ENCODE peak calls at places on chromosomes 13 and 19, in ten cellular contexts. One of them, this sample, is unnamed.

GRCh38 chr13:24692541-24692940 is 12.3 kb downstream of the ATP12A start:
- DNase-seq in pancreas: no peak
- DNase-seq in nephron progenitor cell: no peak
- DNase-seq in CD4-positive, alpha-beta T cell: no peak
- DNase-seq in osteoblast: peak
- DNase-seq in HFFc6: no peak
- DNase-seq in hepatocyte: peak
- DNase-seq in fibroblast of mammary gland: peak
- DNase-seq in HL-60: no peak
- DNase-seq in uterus: no peak
- DNase-seq in this sample: no peak

GRCh38 chr13:23020246-23020843 is 160.4 kb upstream of the SGCG start:
- DNase-seq in nephron progenitor cell: peak
- DNase-seq in hepatocyte: peak
- DNase-seq in CD4-positive, alpha-beta T cell: no peak
- DNase-seq in pancreas: peak
- DNase-seq in fibroblast of mammary gland: peak
- DNase-seq in uterus: peak
- DNase-seq in HFFc6: peak
- DNase-seq in osteoblast: no peak
- DNase-seq in HL-60: peak
- DNase-seq in this sample: peak

GRCh38 chr19:18460900-18461299 is 23.0 kb upstream of the ISYNA1 start:
- DNase-seq in pancreas: no peak
- DNase-seq in HFFc6: no peak
- DNase-seq in uterus: no peak
- DNase-seq in hepatocyte: no peak
- DNase-seq in CD4-positive, alpha-beta T cell: no peak
- DNase-seq in nephron progenitor cell: no peak
- DNase-seq in osteoblast: peak
- DNase-seq in fibroblast of mammary gland: no peak
- DNase-seq in HL-60: no peak
- DNase-seq in this sample: no peak

GRCh38 chr19:4575978-4576933 is 16.8 kb upstream of the SEMA6B start:
- DNase-seq in CD4-positive, alpha-beta T cell: peak
- DNase-seq in fibroblast of mammary gland: peak
- DNase-seq in pancreas: peak
- DNase-seq in HFFc6: peak
- DNase-seq in uterus: peak
- DNase-seq in HL-60: peak
- DNase-seq in osteoblast: peak
- DNase-seq in hepatocyte: peak
- DNase-seq in nephron progenitor cell: peak
- DNase-seq in this sample: no peak

GRCh38 chr13:49499889-49500660 is 4.3 kb downstream of the PHF11 start:
- DNase-seq in HFFc6: peak
- DNase-seq in uterus: no peak
- DNase-seq in hepatocyte: no peak
- DNase-seq in nephron progenitor cell: no peak
- DNase-seq in fibroblast of mammary gland: peak
- DNase-seq in pancreas: no peak
- DNase-seq in HL-60: no peak
- DNase-seq in CD4-positive, alpha-beta T cell: no peak
- DNase-seq in osteoblast: peak
- DNase-seq in this sample: no peak

GRCh38 chr13:52665325-52665724 is 12.7 kb downstream of the SUGT1 start:
- DNase-seq in HFFc6: peak
- DNase-seq in hepatocyte: peak
- DNase-seq in CD4-positive, alpha-beta T cell: no peak
- DNase-seq in osteoblast: peak
- DNase-seq in fibroblast of mammary gland: peak
- DNase-seq in pancreas: no peak
- DNase-seq in HL-60: no peak
- DNase-seq in uterus: no peak
- DNase-seq in nephron progenitor cell: no peak
- DNase-seq in this sample: peak

GRCh38 chr13:25816239-25816638 is 235.6 kb downstream of the SHISA2 start:
- DNase-seq in nephron progenitor cell: no peak
- DNase-seq in uterus: no peak
- DNase-seq in hepatocyte: no peak
- DNase-seq in HL-60: no peak
- DNase-seq in osteoblast: no peak
- DNase-seq in CD4-positive, alpha-beta T cell: no peak
- DNase-seq in fibroblast of mammary gland: no peak
- DNase-seq in pancreas: no peak
- DNase-seq in HFFc6: no peak
- DNase-seq in this sample: no peak

GRCh38 chr13:96091164-96091931 is 1.4 kb downstream of the HS6ST3 start:
- DNase-seq in fibroblast of mammary gland: no peak
- DNase-seq in HFFc6: no peak
- DNase-seq in uterus: peak
- DNase-seq in CD4-positive, alpha-beta T cell: no peak
- DNase-seq in HL-60: no peak
- DNase-seq in nephron progenitor cell: peak
- DNase-seq in pancreas: peak
- DNase-seq in osteoblast: peak
- DNase-seq in hepatocyte: peak
- DNase-seq in this sample: no peak

GRCh38 chr19:8050274-8051096 is 2.1 kb upstream of the CCL25 start:
- DNase-seq in HFFc6: no peak
- DNase-seq in HL-60: peak
- DNase-seq in fibroblast of mammary gland: peak
- DNase-seq in nephron progenitor cell: peak
- DNase-seq in osteoblast: peak
- DNase-seq in CD4-positive, alpha-beta T cell: peak
- DNase-seq in pancreas: peak
- DNase-seq in uterus: peak
- DNase-seq in hepatocyte: peak
- DNase-seq in this sample: peak

GRCh38 chr13:22926176-22927007 is 254.4 kb upstream of the SGCG start:
- DNase-seq in HFFc6: no peak
- DNase-seq in nephron progenitor cell: peak
- DNase-seq in pancreas: no peak
- DNase-seq in HL-60: no peak
- DNase-seq in CD4-positive, alpha-beta T cell: no peak
- DNase-seq in hepatocyte: peak
- DNase-seq in uterus: peak
- DNase-seq in fibroblast of mammary gland: peak
- DNase-seq in osteoblast: peak
- DNase-seq in this sample: no peak

GRCh38 chr13:94858856-94859811 is 146.8 kb upstream of the SOX21 start:
- DNase-seq in fibroblast of mammary gland: peak
- DNase-seq in HFFc6: no peak
- DNase-seq in uterus: peak
- DNase-seq in nephron progenitor cell: peak
- DNase-seq in osteoblast: peak
- DNase-seq in HL-60: peak
- DNase-seq in hepatocyte: peak
- DNase-seq in pancreas: peak
- DNase-seq in CD4-positive, alpha-beta T cell: no peak
- DNase-seq in this sample: peak

GRCh38 chr13:34412817-34413365 is 529.2 kb upstream of the NBEA start:
- DNase-seq in uterus: no peak
- DNase-seq in CD4-positive, alpha-beta T cell: no peak
- DNase-seq in nephron progenitor cell: no peak
- DNase-seq in osteoblast: no peak
- DNase-seq in HFFc6: peak
- DNase-seq in fibroblast of mammary gland: peak
- DNase-seq in hepatocyte: no peak
- DNase-seq in pancreas: no peak
- DNase-seq in HL-60: peak
- DNase-seq in this sample: no peak

GRCh38 chr13:21106089-21106488 is 44.7 kb upstream of the LATS2 start:
- DNase-seq in HL-60: no peak
- DNase-seq in osteoblast: peak
- DNase-seq in nephron progenitor cell: no peak
- DNase-seq in HFFc6: peak
- DNase-seq in CD4-positive, alpha-beta T cell: no peak
- DNase-seq in uterus: no peak
- DNase-seq in pancreas: no peak
- DNase-seq in hepatocyte: no peak
- DNase-seq in fibroblast of mammary gland: no peak
- DNase-seq in this sample: peak

GRCh38 chr13:104315606-104316005 is 1249.4 kb upstream of the SLC10A2 start:
- DNase-seq in CD4-positive, alpha-beta T cell: no peak
- DNase-seq in fibroblast of mammary gland: peak
- DNase-seq in nephron progenitor cell: no peak
- DNase-seq in hepatocyte: peak
- DNase-seq in HFFc6: peak
- DNase-seq in pancreas: no peak
- DNase-seq in HL-60: no peak
- DNase-seq in uterus: no peak
- DNase-seq in osteoblast: peak
- DNase-seq in this sample: no peak

GRCh38 chr19:54266133-54266532 is 9.1 kb upstream of the LILRB5 start:
- DNase-seq in uterus: peak
- DNase-seq in pancreas: peak
- DNase-seq in osteoblast: peak
- DNase-seq in fibroblast of mammary gland: peak
- DNase-seq in nephron progenitor cell: peak
- DNase-seq in HL-60: peak
- DNase-seq in hepatocyte: peak
- DNase-seq in CD4-positive, alpha-beta T cell: peak
- DNase-seq in HFFc6: peak
- DNase-seq in this sample: peak

DNA sequence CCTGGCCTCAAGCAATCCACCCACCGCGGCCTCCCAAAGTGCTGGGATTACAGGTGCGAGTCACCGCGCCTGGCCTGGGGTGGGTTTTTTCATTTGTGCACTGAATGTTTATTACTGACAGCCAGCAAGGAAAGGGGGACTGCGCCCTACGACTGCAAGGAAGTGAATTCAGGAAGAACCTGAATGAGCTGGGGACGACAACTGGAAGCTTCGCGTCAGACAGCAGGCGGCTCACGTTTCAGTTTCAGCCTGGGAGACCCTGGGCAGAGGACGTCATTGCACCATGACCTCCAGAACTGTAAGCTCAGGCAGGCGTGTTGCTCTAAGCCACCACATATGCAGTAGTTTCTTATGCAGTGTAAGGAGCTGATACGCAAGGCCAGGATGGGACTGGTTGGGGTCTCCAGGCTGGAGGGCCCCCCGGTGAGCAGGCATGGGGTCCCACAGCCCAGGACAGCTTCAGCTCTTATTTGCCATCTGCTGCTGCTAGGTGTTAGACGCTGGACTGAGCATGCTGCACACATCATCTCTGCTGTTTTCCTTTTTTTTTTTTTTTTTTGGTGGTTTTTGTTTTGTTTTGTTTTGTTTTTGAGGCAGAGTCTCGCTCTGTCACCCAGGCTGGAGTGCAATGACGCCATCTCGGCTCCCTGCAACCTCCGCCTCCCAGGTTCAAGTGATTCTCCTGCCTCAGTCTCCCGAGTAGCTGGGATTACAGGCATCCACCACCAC is 66.6 kb downstream of the GADD45B start:
- DNase-seq in uterus: no peak
- DNase-seq in nephron progenitor cell: peak
- DNase-seq in HL-60: peak
- DNase-seq in hepatocyte: no peak
- DNase-seq in osteoblast: peak
- DNase-seq in HFFc6: no peak
- DNase-seq in fibroblast of mammary gland: peak
- DNase-seq in pancreas: no peak
- DNase-seq in CD4-positive, alpha-beta T cell: no peak
- DNase-seq in this sample: no peak
- TF ChIP-seq CTCF in uterus: no peak
- TF ChIP-seq CTCF in nephron progenitor cell: no peak
- TF ChIP-seq CTCF in HL-60: no peak
- TF ChIP-seq CTCF in hepatocyte: no peak
- TF ChIP-seq CTCF in osteoblast: no peak
- TF ChIP-seq CTCF in HFFc6: no peak
- TF ChIP-seq CTCF in fibroblast of mammary gland: no peak
- TF ChIP-seq CTCF in pancreas: no peak
- TF ChIP-seq CTCF in CD4-positive, alpha-beta T cell: no peak
- TF ChIP-seq CTCF in this sample: no peak

GRCh38 chr19:32318884-32319520 is 26.4 kb upstream of the ZNF507 start:
- DNase-seq in HL-60: peak
- DNase-seq in CD4-positive, alpha-beta T cell: no peak
- DNase-seq in uterus: no peak
- DNase-seq in hepatocyte: peak
- DNase-seq in pancreas: peak
- DNase-seq in osteoblast: no peak
- DNase-seq in fibroblast of mammary gland: no peak
- DNase-seq in nephron progenitor cell: peak
- DNase-seq in HFFc6: no peak
- DNase-seq in this sample: no peak
- TF ChIP-seq CTCF in HL-60: peak
- TF ChIP-seq CTCF in CD4-positive, alpha-beta T cell: no peak
- TF ChIP-seq CTCF in uterus: no peak
- TF ChIP-seq CTCF in hepatocyte: peak
- TF ChIP-seq CTCF in pancreas: no peak
- TF ChIP-seq CTCF in osteoblast: peak
- TF ChIP-seq CTCF in fibroblast of mammary gland: peak
- TF ChIP-seq CTCF in nephron progenitor cell: no peak
- TF ChIP-seq CTCF in HFFc6: peak
- TF ChIP-seq CTCF in this sample: no peak

DNA sequence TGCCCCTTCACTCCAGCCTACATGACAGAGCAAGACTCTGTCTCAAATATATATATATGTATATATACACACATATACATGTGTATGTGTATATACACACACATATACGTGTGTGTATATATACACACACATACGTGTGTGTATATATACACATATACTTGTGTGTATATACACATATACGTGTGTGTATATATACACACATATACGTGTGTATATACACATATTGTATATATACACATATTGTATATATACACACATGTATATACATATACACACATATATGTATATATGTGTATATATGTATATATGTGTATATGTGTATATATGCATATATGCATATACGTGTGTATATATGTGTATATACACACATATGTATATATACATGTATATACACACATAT is 173.3 kb downstream of the GPC5 start:
- DNase-seq in CD4-positive, alpha-beta T cell: no peak
- DNase-seq in fibroblast of mammary gland: no peak
- DNase-seq in HL-60: no peak
- DNase-seq in uterus: no peak
- DNase-seq in hepatocyte: no peak
- DNase-seq in osteoblast: no peak
- DNase-seq in nephron progenitor cell: no peak
- DNase-seq in HFFc6: no peak
- DNase-seq in pancreas: no peak
- DNase-seq in this sample: no peak
- TF ChIP-seq CTCF in CD4-positive, alpha-beta T cell: no peak
- TF ChIP-seq CTCF in fibroblast of mammary gland: no peak
- TF ChIP-seq CTCF in HL-60: no peak
- TF ChIP-seq CTCF in uterus: no peak
- TF ChIP-seq CTCF in hepatocyte: no peak
- TF ChIP-seq CTCF in osteoblast: no peak
- TF ChIP-seq CTCF in nephron progenitor cell: no peak
- TF ChIP-seq CTCF in HFFc6: no peak
- TF ChIP-seq CTCF in pancreas: no peak
- TF ChIP-seq CTCF in this sample: no peak

DNA sequence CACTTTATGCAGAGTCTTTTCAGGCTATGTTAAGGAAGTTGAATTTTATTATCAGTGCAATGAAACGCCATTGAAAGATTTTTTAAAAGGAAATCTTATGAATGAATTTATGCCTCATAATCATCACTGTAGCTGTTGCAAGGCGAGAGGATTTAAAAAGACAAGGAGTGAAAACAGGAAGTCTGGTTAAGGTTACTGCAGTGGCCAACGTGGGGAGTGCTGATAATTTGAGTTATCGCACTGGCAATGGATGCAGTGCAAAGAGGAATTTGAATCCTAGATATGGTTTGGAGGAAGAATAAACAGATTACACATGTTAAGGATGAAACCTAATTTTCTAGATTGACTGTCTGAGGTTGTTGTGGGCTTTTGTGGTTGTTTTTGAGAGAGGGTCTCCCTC is 253.7 kb downstream of the DACH1 start:
- DNase-seq in pancreas: no peak
- DNase-seq in uterus: no peak
- DNase-seq in osteoblast: no peak
- DNase-seq in hepatocyte: no peak
- DNase-seq in HFFc6: no peak
- DNase-seq in nephron progenitor cell: no peak
- DNase-seq in fibroblast of mammary gland: no peak
- DNase-seq in CD4-positive, alpha-beta T cell: no peak
- DNase-seq in HL-60: peak
- DNase-seq in this sample: no peak
- TF ChIP-seq CTCF in pancreas: no peak
- TF ChIP-seq CTCF in uterus: no peak
- TF ChIP-seq CTCF in osteoblast: no peak
- TF ChIP-seq CTCF in hepatocyte: no peak
- TF ChIP-seq CTCF in HFFc6: no peak
- TF ChIP-seq CTCF in nephron progenitor cell: no peak
- TF ChIP-seq CTCF in fibroblast of mammary gland: no peak
- TF ChIP-seq CTCF in CD4-positive, alpha-beta T cell: no peak
- TF ChIP-seq CTCF in HL-60: no peak
- TF ChIP-seq CTCF in this sample: no peak